ENCODE peak calls at places on chromosomes 3 and 15, in five cellular contexts. M is tibial nerve, J is H54, V is adrenal gland, T is uterus. R is an unnamed sample.

GRCh38 chr15:101308604-101309435 is 13.8 kb upstream of the SNRPA1 start:
- DNase-seq in M (no peak), J (no peak), T (peak; percentile 7), V (no peak), R (no peak)

GRCh38 chr3:108150200-108150599 is 59.4 kb upstream of the CD47 start:
- DNase-seq in M (no peak), T (no peak), J (no peak), V (no peak), R (peak; percentile 66)

GRCh38 chr15:26038693-26039092 is 175.6 kb upstream of the ATP10A start:
- DNase-seq in J (no peak), T (no peak), M (no peak), V (no peak), R (no peak)

GRCh38 chr3:177468331-177468730 is 271.0 kb upstream of the TBL1XR1 start:
- DNase-seq in M (no peak), T (no peak), V (no peak), J (no peak), R (no peak)

GRCh38 chr15:100730655-100731240 is 128.4 kb downstream of the ASB7 start:
- DNase-seq in T (no peak), J (no peak), M (no peak), V (no peak), R (no peak)

GRCh38 chr3:88033088-88033487 is 25.7 kb downstream of the CGGBP1 start:
- DNase-seq in V (no peak), M (no peak), J (no peak), T (no peak), R (peak; percentile 25)

GRCh38 chr3:10213156-10213792 is 35.0 kb upstream of the TATDN2 start:
- DNase-seq in T (no peak), M (no peak), V (no peak), J (no peak), R (no peak)

GRCh38 chr3:42539871-42540714 is 37.6 kb downstream of the VIPR1 start:
- DNase-seq in J (peak; percentile 65), T (no peak), V (peak; percentile 72), M (no peak), R (peak; percentile 79)

GRCh38 chr15:77858677-77859490 is 218.6 kb downstream of the TBC1D2B start:
- DNase-seq in V (no peak), M (no peak), J (no peak), T (no peak), R (no peak)

GRCh38 chr3:143464850-143465249 is 345.3 kb downstream of the CHST2 start:
- DNase-seq in M (no peak), J (peak; percentile 31), T (no peak), V (no peak), R (no peak)

GRCh38 chr15:73946046-73946678 is 19.9 kb downstream of the LOXL1 start:
- DNase-seq in J (no peak), M (no peak), V (no peak), T (no peak), R (no peak)

GRCh38 chr3:2851356-2851755 is 258.8 kb downstream of the IL5RA start:
- DNase-seq in V (no peak), M (no peak), T (no peak), J (no peak), R (no peak)

GRCh38 chr3:179676081-179676480 is 23.2 kb downstream of the USP13 start:
- DNase-seq in J (no peak), T (no peak), V (no peak), M (no peak), R (no peak)

GRCh38 chr15:57865294-57865693 is 158.8 kb downstream of the POLR2M start:
- DNase-seq in M (no peak), V (no peak), T (no peak), J (no peak), R (peak; percentile 19)

GRCh38 chr3:108461641-108462040 is 48.8 kb downstream of the MYH15 start:
- DNase-seq in V (no peak), T (no peak), J (no peak), M (no peak), R (peak; percentile 82)

GRCh38 chr3:84008623-84009022 is 950.2 kb upstream of the CADM2 start:
- DNase-seq in M (no peak), J (no peak), T (no peak), V (no peak), R (no peak)

GRCh38 chr3:4980229-4981159 is 1.3 kb downstream of the BHLHE40 start:
- DNase-seq in M (peak; percentile 86), V (peak; percentile 97), J (no peak), T (peak; percentile 95), R (peak; percentile 92)

GRCh38 chr15:77901921-77902750 is 175.4 kb downstream of the TBC1D2B start:
- DNase-seq in V (no peak), J (no peak), M (no peak), T (peak; percentile 5), R (no peak)

GRCh38 chr15:29124581-29125381 is 144.8 kb downstream of the NSMCE3 start:
- DNase-seq in M (no peak), J (no peak), T (no peak), V (no peak), R (no peak)

GRCh38 chr3:163043074-163043473 is 1546.5 kb downstream of the OTOL1 start:
- DNase-seq in J (no peak), M (no peak), T (no peak), V (no peak), R (no peak)

GRCh38 chr3:87167634-87168456 is 59.3 kb upstream of the CHMP2B start:
- DNase-seq in V (peak; percentile 48), T (no peak), M (no peak), J (no peak), R (peak; percentile 54)

GRCh38 chr3:76044601-76045600 is 259.6 kb upstream of the ZNF717 start:
- DNase-seq in M (no peak), J (no peak), T (no peak), V (peak; percentile 37), R (peak; percentile 4)

GRCh38 chr15:70892912-70893560 is 410 bp downstream of the LRRC49 start:
- DNase-seq in T (no peak), V (no peak), J (no peak), M (no peak), R (peak; percentile 48)

GRCh38 chr3:69881756-69882428 is 117.6 kb upstream of the SAMMSON start:
- DNase-seq in M (no peak), V (no peak), J (no peak), T (no peak), R (no peak)

GRCh38 chr15:69976366-69976994 is 121.2 kb downstream of the TLE3 start:
- DNase-seq in M (no peak), T (no peak), V (peak; percentile 47), J (no peak), R (peak; percentile 34)

DNA sequence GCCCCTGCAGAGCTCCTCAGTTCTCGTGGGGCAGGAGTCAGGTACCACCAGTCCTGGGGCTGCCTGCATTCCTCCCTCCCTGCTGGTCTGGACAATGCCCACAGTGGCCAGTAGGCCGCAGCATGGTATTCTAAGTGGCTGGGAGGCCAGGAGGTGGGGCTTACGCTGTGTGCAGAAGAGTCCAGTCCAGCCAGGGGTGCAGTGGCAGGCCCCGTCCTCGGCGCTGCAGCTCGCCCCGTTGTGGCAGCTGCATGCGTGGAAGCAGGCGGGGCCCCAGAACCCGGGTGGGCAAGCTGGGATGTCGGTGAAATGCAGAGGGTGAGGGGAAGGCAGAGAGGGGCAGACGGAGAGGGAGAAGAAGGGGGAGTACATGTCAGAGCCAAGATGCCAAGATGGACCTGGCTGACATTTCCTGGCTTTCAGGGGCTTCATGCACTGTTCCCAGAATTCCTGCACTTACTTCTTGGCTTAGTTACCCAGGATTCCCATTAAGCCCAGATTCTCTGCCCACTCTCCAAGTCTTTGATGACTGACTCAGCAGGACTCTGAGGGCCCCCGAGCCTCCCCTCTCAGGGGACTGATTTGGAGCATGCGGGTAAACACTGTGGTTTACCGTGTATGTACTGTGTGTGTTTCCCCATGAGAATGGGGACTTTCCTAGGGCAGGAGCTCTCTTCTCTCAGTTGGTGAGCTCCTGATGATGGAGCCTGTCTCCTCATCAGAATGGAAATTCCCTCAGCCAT is 47.5 kb downstream of the RAB11A start:
- DNase-seq in M (no peak), V (peak; percentile 53), J (peak; percentile 35), T (peak; percentile 39), R (peak; percentile 33)
- TF ChIP-seq POLR2A in M (no peak), V (no peak), J (no peak), T (no peak), R (no peak)

GRCh38 chr15:41921167-41921566 is 27.3 kb upstream of the SPTBN5 start:
- DNase-seq in J (no peak), T (no peak), V (no peak), M (no peak), R (no peak)
- TF ChIP-seq POLR2A in J (no peak), T (no peak), V (no peak), M (no peak), R (no peak)

GRCh38 chr15:42548258-42549051 is at the start of the genes HAUS2 and LRRC57:
- DNase-seq in T (peak; percentile 86), M (peak; percentile 66), J (peak; percentile 82), V (peak; percentile 90), R (peak; percentile 95)
- TF ChIP-seq POLR2A in T (peak; percentile 88), M (peak; percentile 72), J (peak; percentile 96), V (peak; percentile 79), R (peak; percentile 97)

GRCh38 chr3:127820871-127821853 is 1.2 kb downstream of the MGLL start:
- DNase-seq in V (no peak), M (no peak), T (no peak), J (no peak), R (peak; percentile 28)
- TF ChIP-seq POLR2A in V (no peak), M (no peak), T (no peak), J (no peak), R (no peak)

GRCh38 chr15:99565281-99566156 is at the start of gene MEF2A:
- DNase-seq in M (peak; percentile 87), J (peak; percentile 82), T (peak; percentile 95), V (peak; percentile 97), R (peak; percentile 95)
- TF ChIP-seq POLR2A in M (peak; percentile 83), J (peak; percentile 77), T (peak; percentile 94), V (peak; percentile 89), R (peak; percentile 81)

DNA sequence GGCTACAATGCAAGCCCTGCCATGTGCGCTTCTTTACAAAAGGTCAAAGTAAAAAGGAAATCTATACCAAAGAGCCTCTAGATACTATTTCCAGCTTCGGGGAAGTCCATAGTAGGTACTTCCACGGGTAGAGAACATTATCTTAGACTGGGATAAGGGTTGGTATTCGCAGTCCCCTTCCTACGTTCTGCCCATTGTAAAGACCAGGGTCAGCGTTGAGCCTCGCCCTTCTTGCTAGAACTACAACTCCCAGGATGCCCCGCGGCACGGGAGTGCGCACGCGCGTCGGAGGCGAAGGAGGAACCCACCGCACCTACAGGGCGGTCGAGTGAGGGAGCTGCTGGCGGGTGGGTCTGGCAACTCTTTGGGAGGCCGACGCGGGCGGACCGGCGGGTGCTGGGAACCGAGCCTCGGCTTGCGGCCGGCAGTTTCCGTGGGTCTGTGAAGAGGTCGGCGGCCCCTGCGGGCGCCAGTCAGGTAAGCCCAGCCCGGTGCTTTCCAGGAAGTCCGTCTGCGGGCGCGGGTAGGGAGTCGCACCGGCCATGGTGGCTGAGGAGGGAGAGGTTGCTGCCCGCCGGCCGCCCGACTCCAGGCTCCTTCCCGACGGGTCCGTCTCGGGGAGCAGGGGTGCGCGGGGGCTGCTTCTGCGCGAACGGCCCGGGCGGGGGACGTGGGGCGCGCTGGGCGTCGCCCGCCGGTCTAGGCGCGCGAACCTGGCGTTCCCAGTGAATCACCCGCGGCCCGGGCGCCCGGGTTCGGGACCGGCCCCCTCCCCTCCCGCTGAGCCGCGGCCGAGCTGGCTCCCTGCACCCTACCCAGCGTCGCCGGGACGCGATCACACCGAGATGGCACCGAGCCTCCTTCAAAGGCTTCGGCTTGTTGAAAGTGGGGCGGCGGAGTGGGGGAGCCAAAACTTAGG is at the start of gene TMOD3:
- DNase-seq in T (peak; percentile 95), M (peak; percentile 75), V (peak; percentile 94), J (peak; percentile 44), R (peak; percentile 95)
- TF ChIP-seq POLR2A in T (peak; percentile 93), M (peak; percentile 65), V (peak; percentile 87), J (peak; percentile 95), R (peak; percentile 92)

R was measured in erythroblast.